ENCODE peak calls at places on chromosomes 12 and 14, in seven cellular contexts. W is uterus; Z is HCT116; S is neural crest cell; N is left ventricle myocardium inferior; Y is activated CD8-positive, alpha-beta T cell treated with anti-CD3 and anti-CD28 coated beads for 36 hours; T is WTC11. U is an unnamed sample.

GRCh38 chr12:52713960-52714886 is 10.9 kb upstream of the KRT77 start:
- DNase-seq in Y (peak; percentile 47), Z (no peak), N (no peak), T (peak; percentile 65), W (no peak), S (peak; percentile 49), U (no peak)

GRCh38 chr12:57250956-57251355 is at the start of gene STAC3:
- DNase-seq in T (no peak), S (no peak), W (peak; percentile 5), Z (no peak), N (no peak), Y (no peak), U (no peak)

GRCh38 chr14:96053600-96054381 is 14.6 kb downstream of the C14orf132 start:
- DNase-seq in Z (no peak), S (no peak), T (no peak), W (peak; percentile 78), N (no peak), Y (no peak), U (peak; percentile 27)

GRCh38 chr14:102661614-102662013 is 69.2 kb downstream of the RCOR1 start:
- DNase-seq in N (no peak), W (no peak), Y (no peak), T (no peak), Z (no peak), S (no peak), U (no peak)

GRCh38 chr12:99284161-99284560 is 363.4 kb upstream of the GARIN6 start:
- DNase-seq in S (no peak), W (no peak), Y (no peak), Z (no peak), N (no peak), T (no peak), U (no peak)

GRCh38 chr12:47947273-47947672 is 16.1 kb upstream of the TMEM106C start:
- DNase-seq in Z (no peak), T (no peak), S (no peak), N (no peak), W (no peak), Y (no peak), U (no peak)

GRCh38 chr12:68140576-68140975 is 19.0 kb downstream of the IFNG start:
- DNase-seq in W (no peak), N (no peak), T (no peak), Y (no peak), S (no peak), Z (no peak), U (no peak)

GRCh38 chr12:678747-679712 is 15.8 kb upstream of the NINJ2 start:
- DNase-seq in W (no peak), N (no peak), S (no peak), Y (peak; percentile 53), Z (no peak), T (no peak), U (no peak)

GRCh38 chr14:102829106-102829505 is 51.9 kb downstream of the TRAF3 start:
- DNase-seq in Y (no peak), T (no peak), S (no peak), Z (no peak), N (no peak), W (no peak), U (no peak)

GRCh38 chr12:33588082-33588712 is 148.6 kb upstream of the SYT10 start:
- DNase-seq in S (no peak), W (no peak), Z (no peak), N (no peak), T (no peak), Y (no peak), U (no peak)

GRCh38 chr12:130761537-130762318 is 45.6 kb upstream of the RIMBP2 start:
- DNase-seq in T (peak; percentile 73), S (peak; percentile 64), Z (peak; percentile 29), W (peak; percentile 32), Y (peak; percentile 76), N (peak; percentile 26), U (no peak)

GRCh38 chr12:59403259-59403932 is 192.4 kb upstream of the SLC16A7 start:
- DNase-seq in W (peak; percentile 48), Y (peak; percentile 52), S (peak; percentile 48), T (peak; percentile 25), N (no peak), Z (peak; percentile 55), U (no peak)

GRCh38 chr12:49804821-49805220 is 23.4 kb downstream of the NCKAP5L start:
- DNase-seq in Z (no peak), W (no peak), T (no peak), Y (no peak), S (no peak), N (no peak), U (no peak)

GRCh38 chr12:5267603-5268423 is 164.1 kb upstream of the NTF3 start:
- DNase-seq in W (no peak), Y (no peak), S (no peak), N (no peak), T (no peak), Z (no peak), U (no peak)

GRCh38 chr12:77943466-77943865 is 112.8 kb downstream of the NAV3 start:
- DNase-seq in W (no peak), Z (peak; percentile 43), S (no peak), Y (no peak), N (no peak), T (no peak), U (no peak)

GRCh38 chr14:104135121-104135903 is 3.1 kb upstream of the KIF26A start:
- DNase-seq in Y (peak; percentile 37), W (no peak), N (peak; percentile 15), T (peak; percentile 87), Z (no peak), S (peak; percentile 55), U (peak; percentile 45)

GRCh38 chr12:102511575-102511974 is 31.2 kb upstream of the IGF1 start:
- DNase-seq in N (no peak), Y (no peak), Z (no peak), S (no peak), W (no peak), T (no peak), U (no peak)

GRCh38 chr12:102513272-102513671 is 32.9 kb upstream of the IGF1 start:
- DNase-seq in Z (no peak), Y (no peak), W (no peak), S (no peak), N (no peak), T (no peak), U (no peak)

GRCh38 chr12:102514696-102515095 is 34.3 kb upstream of the IGF1 start:
- DNase-seq in Z (no peak), T (no peak), Y (no peak), N (no peak), S (no peak), W (no peak), U (no peak)

GRCh38 chr12:102512523-102512922 is 32.2 kb upstream of the IGF1 start:
- DNase-seq in W (no peak), N (no peak), Z (no peak), T (no peak), Y (no peak), S (no peak), U (no peak)

DNA sequence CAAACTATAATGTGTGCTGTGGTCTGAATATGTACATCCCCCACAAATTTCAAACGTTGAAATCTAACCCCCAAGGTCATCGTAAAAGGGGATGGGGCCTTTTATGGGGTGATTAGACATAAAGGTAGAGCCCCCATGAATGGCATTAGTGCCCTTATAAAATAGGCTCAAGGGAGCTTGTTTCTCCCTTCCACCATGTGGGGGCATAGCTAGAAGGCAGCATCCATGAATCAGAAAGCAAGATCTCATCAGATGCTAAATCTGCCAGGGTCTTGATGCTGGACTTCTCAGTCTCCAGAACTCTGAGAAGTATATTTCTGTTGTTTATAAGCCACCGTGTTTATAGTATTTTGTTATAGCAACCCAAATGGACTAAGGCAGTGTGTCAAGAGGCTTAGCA is 33.4 kb upstream of the IGF1 start:
- DNase-seq in N (no peak), W (no peak), Y (no peak), S (no peak), T (no peak), Z (no peak), U (no peak)
- TF ChIP-seq CTCF in N (no peak), W (no peak), Y (no peak), S (no peak), T (no peak), Z (no peak), U (no peak)

DNA sequence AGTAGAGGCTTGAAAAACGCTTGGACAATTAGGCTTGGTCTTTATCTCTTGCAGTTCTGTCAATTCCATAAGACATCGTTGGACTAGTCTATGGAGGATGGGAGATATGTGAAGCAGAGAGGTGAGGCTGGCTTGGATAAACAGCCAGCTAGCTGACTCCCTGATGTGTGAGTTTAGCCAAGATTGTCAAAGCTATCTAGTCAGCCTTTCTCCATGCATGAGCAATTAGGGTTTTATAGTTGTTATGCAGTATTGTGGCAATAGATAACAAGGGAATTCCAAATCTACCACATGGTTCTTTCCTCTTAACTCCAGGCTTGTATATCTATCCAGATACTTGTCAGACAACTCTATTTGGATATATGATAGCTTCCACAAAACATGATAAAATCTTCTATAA is 153.6 kb upstream of the NRXN3 start:
- DNase-seq in W (no peak), N (no peak), Y (no peak), Z (no peak), T (no peak), S (no peak), U (no peak)
- TF ChIP-seq CTCF in W (no peak), N (no peak), Y (no peak), Z (no peak), T (no peak), S (no peak), U (no peak)

DNA sequence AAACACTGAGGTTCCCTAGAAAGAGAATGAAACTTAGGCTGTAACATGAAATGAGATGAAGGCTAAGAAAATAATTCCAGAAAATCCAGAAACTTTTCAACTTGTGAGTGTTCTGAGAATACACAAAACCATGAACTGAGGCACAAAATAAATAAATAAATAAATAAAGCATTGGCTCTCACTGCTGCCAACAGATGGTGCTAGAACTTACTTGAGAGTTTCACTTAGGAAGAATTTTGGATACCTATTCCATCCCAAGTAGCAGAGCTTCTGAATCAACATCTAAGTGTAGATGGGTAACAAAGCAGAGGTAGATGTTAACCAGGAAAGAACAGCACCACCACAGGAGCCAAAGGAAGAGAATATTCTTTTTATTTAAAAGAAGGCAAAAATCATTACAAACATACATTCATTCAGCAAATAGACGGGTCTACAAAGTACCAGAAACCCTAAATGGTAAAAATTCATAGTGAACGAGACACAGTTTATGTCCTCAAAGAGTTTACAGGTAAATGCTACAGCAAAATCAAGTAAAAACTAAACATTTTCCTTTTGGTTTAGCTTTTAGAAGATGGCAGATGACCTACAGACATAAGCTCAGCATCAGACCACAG is 16.7 kb downstream of the EPS8 start:
- DNase-seq in N (no peak), S (no peak), W (no peak), Z (no peak), Y (no peak), T (no peak), U (no peak)
- TF ChIP-seq CTCF in N (peak; percentile 58), S (peak; percentile 66), W (no peak), Z (peak; percentile 29), Y (peak; percentile 39), T (no peak), U (peak; percentile 25)

GRCh38 chr12:89521348-89522238 is 3.0 kb downstream of the GALNT4 start:
- DNase-seq in Z (no peak), S (no peak), Y (no peak), W (no peak), T (no peak), N (no peak), U (no peak)

GRCh38 chr12:89525002-89525823 is 617 bp upstream of the GALNT4 start:
- DNase-seq in Z (no peak), Y (peak; percentile 67), S (peak; percentile 35), N (peak; percentile 35), T (peak; percentile 66), W (peak; percentile 36), U (peak; percentile 66)

GRCh38 chr12:89525824-89526770 is at the start of gene POC1B:
- DNase-seq in Z (peak; percentile 74), S (peak; percentile 69), W (peak; percentile 76), N (peak; percentile 83), Y (peak; percentile 83), T (peak; percentile 86), U (peak; percentile 72)

GRCh38 chr12:89528434-89528833 is 2.6 kb upstream of the POC1B start:
- DNase-seq in W (no peak), S (no peak), Z (no peak), T (no peak), N (no peak), Y (no peak), U (no peak)

GRCh38 chr12:89524201-89525001 is at the start of gene GALNT4:
- DNase-seq in Z (peak; percentile 62), S (peak; percentile 81), W (peak; percentile 83), N (peak; percentile 86), Y (peak; percentile 80), T (peak; percentile 90), U (peak; percentile 66)
- TF ChIP-seq CTCF in Z (peak; percentile 65), S (peak; percentile 79), W (peak; percentile 69), N (peak; percentile 79), Y (peak; percentile 65), T (peak; percentile 31), U (peak; percentile 85)